ENCODE peak calls at places on chromosomes 5 and 9, in four cellular contexts. H is H9, R is mesenchymal stem cell, G is IMR-90. Z is an unnamed sample.

GRCh38 chr5:95619096-95619495 is 791 bp upstream of the GPR150 start:
- DNase-seq in G (peak; percentile 56), H (no peak), R (no peak), Z (no peak)

GRCh38 chr5:175657593-175658271 is at the start of gene HRH2:
- DNase-seq in R (peak; percentile 15), G (no peak), H (peak; percentile 52), Z (no peak)

GRCh38 chr5:34057118-34057517 is 14.1 kb upstream of the C1QTNF3 start:
- DNase-seq in G (no peak), R (no peak), H (no peak), Z (no peak)

GRCh38 chr5:176533894-176534611 is 3.1 kb downstream of the RNF44 start:
- DNase-seq in G (peak; percentile 36), H (no peak), R (no peak), Z (no peak)

GRCh38 chr5:113510836-113511451 is 2.5 kb upstream of the YTHDC2 start:
- DNase-seq in G (peak; percentile 69), H (no peak), R (peak; percentile 58), Z (no peak)

GRCh38 chr9:134433101-134433500 is 106.8 kb downstream of the RXRA start:
- DNase-seq in G (peak; percentile 20), H (no peak), R (no peak), Z (no peak)

GRCh38 chr9:30504502-30504905 is 1879.9 kb upstream of the ACO1 start:
- DNase-seq in R (no peak), G (no peak), H (no peak), Z (no peak)

GRCh38 chr9:84970432-84970831 is 300.9 kb downstream of the NTRK2 start:
- DNase-seq in H (no peak), R (peak; percentile 12), G (no peak), Z (no peak)

GRCh38 chr9:133269537-133270357 is 5.3 kb downstream of the ABO start:
- DNase-seq in G (no peak), R (no peak), H (no peak), Z (no peak)

GRCh38 chr5:161023591-161023990 is 171.6 kb upstream of the ATP10B start:
- DNase-seq in H (no peak), R (no peak), G (no peak), Z (no peak)

GRCh38 chr5:98248949-98249348 is 524.5 kb upstream of the RGMB start:
- DNase-seq in H (no peak), G (peak; percentile 96), R (peak; percentile 79), Z (no peak)

GRCh38 chr5:165829504-165829903 is 2324.1 kb downstream of the MAT2B start:
- DNase-seq in H (no peak), R (no peak), G (no peak), Z (no peak)

GRCh38 chr5:169142264-169142970 is 158.5 kb downstream of the SLIT3 start:
- DNase-seq in H (no peak), G (no peak), R (no peak), Z (no peak)

GRCh38 chr5:111530298-111530740 is 18.0 kb upstream of the STARD4 start:
- DNase-seq in R (peak; percentile 86), G (peak; percentile 41), H (peak; percentile 33), Z (no peak)

GRCh38 chr5:41935544-41935943 is 10.5 kb downstream of the FBXO4 start:
- DNase-seq in H (no peak), R (no peak), G (no peak), Z (no peak)

GRCh38 chr9:81584099-81584498 is 105.2 kb downstream of the TLE1 start:
- DNase-seq in R (no peak), H (no peak), G (no peak), Z (no peak)

GRCh38 chr9:76818271-76818670 is 54.0 kb downstream of the PCA3 start:
- DNase-seq in G (peak; percentile 98), H (peak; percentile 49), R (peak; percentile 99), Z (peak; percentile 29)

GRCh38 chr5:136901-137300 is 44.9 kb downstream of the PLEKHG4B start:
- DNase-seq in G (no peak), H (no peak), R (no peak), Z (no peak)

GRCh38 chr5:33507426-33507825 is 66.7 kb downstream of the TARS1 start:
- DNase-seq in R (no peak), H (no peak), G (peak; percentile 18), Z (no peak)

GRCh38 chr9:2962471-2963172 is 118.7 kb upstream of the PUM3 start:
- DNase-seq in G (no peak), R (no peak), H (no peak), Z (no peak)

GRCh38 chr9:130137081-130137869 is 34.9 kb upstream of the NCS1 start:
- DNase-seq in H (no peak), R (no peak), G (no peak), Z (no peak)

GRCh38 chr9:7174884-7175283 is 417.1 kb downstream of the KDM4C start:
- DNase-seq in H (no peak), G (no peak), R (no peak), Z (no peak)

GRCh38 chr5:141889282-141889871 is 11.2 kb upstream of the PCDH1 start:
- DNase-seq in H (no peak), R (peak; percentile 11), G (no peak), Z (no peak)

GRCh38 chr9:16367605-16368424 is 502.7 kb downstream of the BNC2 start:
- DNase-seq in G (peak; percentile 80), R (peak; percentile 35), H (peak; percentile 17), Z (no peak)

GRCh38 chr9:34549407-34549732 is 26.6 kb upstream of the ENHO start:
- DNase-seq in G (no peak), R (no peak), H (no peak), Z (peak; percentile 32)

GRCh38 chr5:98309785-98310566 is 463.5 kb upstream of the RGMB start:
- DNase-seq in G (peak; percentile 99), R (peak; percentile 100), H (peak; percentile 74), Z (peak; percentile 48)

GRCh38 chr5:124371121-124371706 is 375.2 kb downstream of the ZNF608 start:
- DNase-seq in H (no peak), G (peak; percentile 4), R (peak; percentile 60), Z (no peak)

GRCh38 chr5:6712136-6712581 is 1.1 kb upstream of the TENT4A start:
- DNase-seq in R (peak; percentile 84), G (peak; percentile 73), H (peak; percentile 56), Z (no peak)

GRCh38 chr9:72428329-72428728 is 63.3 kb upstream of the ZFAND5 start:
- DNase-seq in R (no peak), G (peak; percentile 60), H (no peak), Z (no peak)

GRCh38 chr9:96084289-96084688 is 208.8 kb downstream of the ERCC6L2 start:
- DNase-seq in G (no peak), R (peak; percentile 82), H (no peak), Z (no peak)

GRCh38 chr9:93020785-93021670 is 37.5 kb upstream of the SUSD3 start:
- DNase-seq in G (no peak), R (no peak), H (no peak), Z (no peak)

GRCh38 chr5:165559645-165560044 is 2054.2 kb downstream of the MAT2B start:
- DNase-seq in G (no peak), R (no peak), H (no peak), Z (no peak)

GRCh38 chr5:566636-567309 is 42.5 kb upstream of the SLC9A3 start:
- DNase-seq in G (no peak), R (no peak), H (no peak), Z (no peak)

GRCh38 chr5:96548941-96549340 is 113.2 kb upstream of the CAST start:
- DNase-seq in H (no peak), R (no peak), G (no peak), Z (no peak)

DNA sequence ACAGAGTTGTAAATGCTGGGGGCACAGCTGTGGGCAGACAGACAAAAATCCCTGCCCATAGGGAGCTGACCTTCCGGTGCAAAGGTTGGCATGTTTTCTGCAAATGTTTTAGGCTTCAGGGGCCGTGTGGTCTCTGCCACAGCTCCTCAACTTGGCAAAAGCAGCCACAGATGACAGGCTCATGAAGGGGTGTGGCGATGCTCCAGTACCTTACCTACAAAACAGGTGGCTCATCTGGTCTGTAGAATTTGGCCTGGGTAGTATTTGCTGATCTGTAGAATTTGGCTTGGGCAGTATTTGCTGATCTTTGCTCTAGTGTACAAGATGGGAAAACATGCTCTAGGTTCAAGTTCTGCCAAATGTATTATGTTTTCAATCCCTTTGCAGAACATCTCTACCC is 283.9 kb downstream of the GADD45G start:
- DNase-seq in G (no peak), H (no peak), R (no peak), Z (no peak)
- H2BK5ac ChIP-seq in G (no peak overlapping the region), H (no peak overlapping the region), R (no peak overlapping the region), Z (no peak overlapping the region)

GRCh38 chr9:89696780-89697179 is 92.0 kb downstream of the GADD45G start:
- DNase-seq in G (no peak), H (no peak), R (no peak), Z (no peak)

GRCh38 chr9:89699646-89700045 is 94.8 kb downstream of the GADD45G start:
- DNase-seq in R (no peak), H (no peak), G (no peak), Z (no peak)

GRCh38 chr9:89701221-89701798 is 96.5 kb downstream of the GADD45G start:
- DNase-seq in H (no peak), R (no peak), G (no peak), Z (no peak)

GRCh38 chr9:89695441-89695891 is 90.7 kb downstream of the GADD45G start:
- DNase-seq in H (peak; percentile 77), G (no peak), R (no peak), Z (no peak)

DNA sequence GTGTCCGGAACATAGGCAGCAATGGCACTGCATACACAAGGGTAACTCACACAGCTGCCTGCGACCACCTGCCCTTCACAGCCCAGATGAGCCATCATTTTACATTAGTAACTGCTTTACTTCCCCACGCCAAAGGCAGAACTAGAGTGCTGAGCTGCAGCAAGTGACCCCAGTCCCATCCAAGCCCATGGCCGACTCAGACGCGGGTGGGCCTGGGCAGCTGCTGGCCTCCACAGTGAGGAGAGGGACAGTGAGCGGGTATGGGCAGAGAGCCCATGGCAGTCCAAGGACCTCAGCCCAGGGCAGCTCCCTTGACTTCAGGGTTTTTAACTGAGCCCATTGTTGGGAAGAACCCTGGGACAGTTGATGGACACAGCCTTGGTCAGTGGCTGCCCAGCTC is 93.8 kb downstream of the GADD45G start:
- DNase-seq in G (no peak), R (no peak), H (no peak), Z (no peak)
- H2BK5ac ChIP-seq in G (no peak overlapping the region), R (no peak overlapping the region), H (no peak overlapping the region), Z (no peak overlapping the region)

DNA sequence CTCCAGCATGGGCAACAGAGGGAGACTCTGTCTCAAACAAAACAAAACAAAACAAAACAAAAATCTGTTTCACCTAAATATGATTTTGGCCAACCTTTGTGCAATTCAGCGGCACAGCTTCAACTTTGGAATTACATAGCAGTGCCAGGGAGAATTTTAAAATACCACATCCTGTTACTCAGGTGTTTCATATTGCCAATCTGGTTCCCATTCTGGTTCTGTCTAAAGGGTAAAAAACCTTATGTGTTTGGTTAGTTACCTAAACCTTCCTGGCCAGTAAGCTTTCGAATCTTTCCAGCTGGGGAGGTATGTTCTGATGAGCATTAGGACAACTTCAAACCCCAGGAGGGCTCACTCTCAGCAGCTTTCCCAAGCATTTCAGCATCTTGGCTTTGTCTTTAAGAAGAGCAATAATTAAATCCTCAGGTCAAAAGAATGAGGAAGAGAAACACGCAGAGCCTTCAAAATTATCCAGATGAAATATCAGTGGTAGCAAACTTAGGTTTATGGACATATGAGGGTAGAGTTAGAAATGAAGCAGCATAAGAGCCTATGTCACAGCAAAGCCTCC is 2.7 kb downstream of the DAB2 start:
- DNase-seq in H (no peak), R (no peak), G (no peak), Z (no peak)
- H2BK5ac ChIP-seq in H (no peak overlapping the region), R (no peak overlapping the region), G (peak overlapping the region; percentile 95), Z (no peak overlapping the region)

GRCh38 chr9:137278061-137278912 is 761 bp downstream of the TOR4A start:
- DNase-seq in G (no peak), R (no peak), H (peak; percentile 60), Z (peak; percentile 77)
- H2BK5ac ChIP-seq in G (peak overlapping the region; percentile 51), R (peak overlapping the region; percentile 37), H (no peak overlapping the region), Z (peak overlapping the region; percentile 60)

GRCh38 chr9:135815433-135816178 is 91.7 kb downstream of the CAMSAP1 start:
- DNase-seq in H (no peak), R (no peak), G (no peak), Z (no peak)
- H2BK5ac ChIP-seq in H (no peak overlapping the region), R (no peak overlapping the region), G (no peak overlapping the region), Z (no peak overlapping the region)

Z was measured in H1.